ENCODE peak calls at places on chromosome 16, in seven cellular contexts. F is activated T-helper 1 cell treated with Interleukin-2 at 50 U/mL for 16 hours; R is stimulated activated CD4-positive, alpha-beta T cell treated with anti-CD3 and anti-CD28 coated beads, TNF-alpha, amount 100 ng/mL, for 48 hours; Z is NCI-H187 treated with DMSO at 0.1 percent for 48 hours; W is stimulated activated CD8-positive, alpha-beta memory T cell treated with anti-CD3 and anti-CD28 coated beads, Interleukin-15, amount 100 ng/mL, for 24 hours; Y is EL; B is HCT116. V is an unnamed sample.
A peak's percentile ranks its signal among the peaks of the same experiment; 100 is the strongest.

GRCh38 chr16:15618392-15618791 is 24.6 kb downstream of the MARF1 start:
- DNase-seq in F (no peak), R (no peak), Z (no peak), W (no peak), Y (peak; percentile 91), B (no peak), V (no peak)

GRCh38 chr16:53055603-53056527 is 1.1 kb downstream of the CHD9 start:
- DNase-seq in F (no peak), R (no peak), Z (no peak), W (no peak), Y (peak; percentile 76), B (no peak), V (peak; percentile 50)

GRCh38 chr16:8375208-8375607 is 215.1 kb downstream of the TMEM114 start:
- DNase-seq in F (no peak), R (no peak), Z (no peak), W (no peak), Y (no peak), B (no peak), V (no peak)

GRCh38 chr16:27514806-27515205 is 34.9 kb downstream of the GTF3C1 start:
- DNase-seq in F (no peak), R (no peak), Z (no peak), W (no peak), Y (no peak), B (no peak), V (peak; percentile 67)

GRCh38 chr16:54929090-54930033 is 1.3 kb upstream of the IRX5 start:
- DNase-seq in F (peak; percentile 72), R (peak; percentile 85), Z (peak; percentile 81), W (peak; percentile 93), Y (peak; percentile 99), B (peak; percentile 87), V (peak; percentile 100)

GRCh38 chr16:8936421-8936820 is 27.3 kb downstream of the USP7 start:
- DNase-seq in F (peak; percentile 52), R (peak; percentile 68), Z (no peak), W (peak; percentile 34), Y (peak; percentile 44), B (peak; percentile 16), V (no peak)

GRCh38 chr16:69662901-69663300 is 63.5 kb downstream of the NQO1 start:
- DNase-seq in F (no peak), R (no peak), Z (no peak), W (no peak), Y (no peak), B (no peak), V (no peak)

GRCh38 chr16:31145398-31145990 is 4.4 kb downstream of the PRSS36 start:
- DNase-seq in F (no peak), R (no peak), Z (no peak), W (no peak), Y (no peak), B (no peak), V (no peak)

GRCh38 chr16:4489030-4489429 is 12.8 kb downstream of the HMOX2 start:
- DNase-seq in F (no peak), R (no peak), Z (no peak), W (no peak), Y (peak; percentile 84), B (no peak), V (no peak)

GRCh38 chr16:53091508-53092211 is 36.9 kb downstream of the CHD9 start:
- DNase-seq in F (no peak), R (no peak), Z (peak; percentile 44), W (no peak), Y (peak; percentile 86), B (no peak), V (peak; percentile 85)

GRCh38 chr16:58020628-58021521 is 4.7 kb upstream of the MMP15 start:
- DNase-seq in F (no peak), R (no peak), Z (no peak), W (no peak), Y (peak; percentile 52), B (no peak), V (peak; percentile 45)

GRCh38 chr16:68504066-68504465 is 35.0 kb upstream of the ZFP90 start:
- DNase-seq in F (no peak), R (no peak), Z (no peak), W (no peak), Y (no peak), B (no peak), V (no peak)

GRCh38 chr16:88287219-88287618 is 95.5 kb upstream of the ZNF469 start:
- DNase-seq in F (no peak), R (no peak), Z (no peak), W (no peak), Y (peak; percentile 33), B (peak; percentile 63), V (no peak)

GRCh38 chr16:17403859-17404545 is 66.8 kb downstream of the XYLT1 start:
- DNase-seq in F (no peak), R (no peak), Z (no peak), W (no peak), Y (no peak), B (no peak), V (no peak)

GRCh38 chr16:85460252-85460982 is 152.7 kb upstream of the GSE1 start:
- DNase-seq in F (no peak), R (no peak), Z (no peak), W (no peak), Y (no peak), B (no peak), V (no peak)

GRCh38 chr16:68417711-68418301 is 30.5 kb downstream of the SMPD3 start:
- DNase-seq in F (peak; percentile 71), R (peak; percentile 23), Z (no peak), W (no peak), Y (no peak), B (no peak), V (no peak)

GRCh38 chr16:86631441-86631840 is 53.1 kb downstream of the FOXL1 start:
- DNase-seq in F (no peak), R (no peak), Z (no peak), W (no peak), Y (peak; percentile 83), B (no peak), V (no peak)

V was measured in heart left ventricle.